ENCODE peak calls at places on chromosomes 2 and 18, in five cellular contexts. P, B, Y, K and C are unnamed samples.

GRCh38 chr18:62881509-62882016 is 166.2 kb downstream of the PHLPP1 start:
- DNase-seq in P (no peak), B (no peak), Y (no peak), K (peak), C (no peak)

GRCh38 chr2:150088538-150088937 is 398.9 kb downstream of the RND3 start:
- DNase-seq in P (no peak), B (no peak), Y (no peak), K (no peak), C (no peak)

GRCh38 chr2:200025717-200026116 is 70.3 kb downstream of the MAIP1 start:
- DNase-seq in P (no peak), B (no peak), Y (no peak), K (no peak), C (no peak)

GRCh38 chr18:34223893-34224422 is 755 bp downstream of the NOL4 start:
- DNase-seq in P (no peak), B (no peak), Y (no peak), K (no peak), C (no peak)

GRCh38 chr18:13544953-13545352 is 181.4 kb downstream of the FAM210A start:
- DNase-seq in P (no peak), B (peak), Y (no peak), K (no peak), C (no peak)

GRCh38 chr2:70994445-70995226 is at the start of gene TEX261:
- DNase-seq in P (peak), B (peak), Y (peak), K (peak), C (peak)

GRCh38 chr2:195532255-195532627 is 124.8 kb upstream of the SLC39A10 start:
- DNase-seq in P (no peak), B (no peak), Y (no peak), K (no peak), C (no peak)

GRCh38 chr2:158600155-158600802 is 143.5 kb downstream of the PKP4 start:
- DNase-seq in P (no peak), B (no peak), Y (no peak), K (peak), C (no peak)

GRCh38 chr2:112566104-112566503 is 18.3 kb upstream of the CHCHD5 start:
- DNase-seq in P (no peak), B (no peak), Y (no peak), K (no peak), C (no peak)

GRCh38 chr2:133477614-133477990 is 90.7 kb downstream of the NCKAP5 start:
- DNase-seq in P (no peak), B (no peak), Y (no peak), K (peak), C (no peak)

GRCh38 chr18:48059363-48060109 is 129.1 kb upstream of the SMAD2 start:
- DNase-seq in P (no peak), B (no peak), Y (no peak), K (no peak), C (no peak)

GRCh38 chr2:100109986-100110980 is 32.1 kb downstream of the AFF3 start:
- DNase-seq in P (no peak), B (peak), Y (peak), K (no peak), C (no peak)

GRCh38 chr2:186542002-186542401 is 47.9 kb upstream of the ITGAV start:
- DNase-seq in P (no peak), B (no peak), Y (no peak), K (no peak), C (no peak)

GRCh38 chr2:221767106-221767878 is 195.2 kb upstream of the EPHA4 start:
- DNase-seq in P (no peak), B (no peak), Y (no peak), K (no peak), C (no peak)

GRCh38 chr2:222797871-222798270 is 63.0 kb upstream of the ACSL3 start:
- DNase-seq in P (no peak), B (no peak), Y (no peak), K (no peak), C (no peak)

GRCh38 chr2:235257590-235257989 is 236.3 kb upstream of the AGAP1 start:
- DNase-seq in P (no peak), B (no peak), Y (no peak), K (no peak), C (no peak)

GRCh38 chr2:39991298-39991697 is 212.2 kb upstream of the THUMPD2 start:
- DNase-seq in P (no peak), B (no peak), Y (no peak), K (peak), C (no peak)

GRCh38 chr2:67641709-67642397 is 244.7 kb downstream of the ETAA1 start:
- DNase-seq in P (no peak), B (no peak), Y (no peak), K (peak), C (no peak)

GRCh38 chr2:233544079-233544690 is 22.4 kb downstream of the USP40 start:
- DNase-seq in P (no peak), B (no peak), Y (no peak), K (no peak), C (no peak)

GRCh38 chr2:188957646-188958045 is 16.5 kb upstream of the COL3A1 start:
- DNase-seq in P (no peak), B (no peak), Y (no peak), K (no peak), C (no peak)

GRCh38 chr2:8086796-8087479 is 594.9 kb upstream of the ID2 start:
- DNase-seq in P (no peak), B (no peak), Y (no peak), K (peak), C (no peak)

GRCh38 chr2:73776869-73777519 is 2.9 kb downstream of the DUSP11 start:
- DNase-seq in P (no peak), B (no peak), Y (no peak), K (peak), C (no peak)

GRCh38 chr2:121640380-121641326 is 8.6 kb downstream of the CLASP1 start:
- DNase-seq in P (no peak), B (no peak), Y (no peak), K (no peak), C (no peak)

GRCh38 chr2:238334885-238335284 is 14.6 kb downstream of the TRAF3IP1 start:
- DNase-seq in P (no peak), B (no peak), Y (no peak), K (no peak), C (no peak)

GRCh38 chr2:108418416-108418815 is 30.6 kb upstream of the GCC2 start:
- DNase-seq in P (no peak), B (no peak), Y (no peak), K (no peak), C (no peak)

GRCh38 chr2:128026422-128027277 is 1.2 kb downstream of the SAP130 start:
- DNase-seq in P (no peak), B (peak), Y (no peak), K (no peak), C (no peak)

GRCh38 chr2:238554468-238555184 is 127.9 kb downstream of the ASB1 start:
- DNase-seq in P (no peak), B (no peak), Y (no peak), K (no peak), C (no peak)

GRCh38 chr2:102098756-102099155 is 43.8 kb upstream of the IL1R1 start:
- DNase-seq in P (no peak), B (no peak), Y (no peak), K (no peak), C (no peak)

GRCh38 chr18:10936211-10937053 is 212.9 kb downstream of the PIEZO2 start:
- DNase-seq in P (no peak), B (no peak), Y (no peak), K (no peak), C (no peak)

GRCh38 chr2:162243305-162243693 is at the start of gene FAP:
- DNase-seq in P (no peak), B (no peak), Y (no peak), K (peak), C (no peak)

GRCh38 chr2:235666240-235666781 is 172.5 kb downstream of the AGAP1 start:
- DNase-seq in P (no peak), B (no peak), Y (no peak), K (peak), C (no peak)

GRCh38 chr18:52422985-52423601 is 83.1 kb downstream of the DCC start:
- DNase-seq in P (no peak), B (no peak), Y (no peak), K (no peak), C (no peak)

GRCh38 chr2:127516031-127516430 is 10.3 kb downstream of the IWS1 start:
- DNase-seq in P (no peak), B (no peak), Y (no peak), K (peak), C (no peak)

GRCh38 chr2:60873381-60873780 is 8.0 kb upstream of the REL start:
- DNase-seq in P (no peak), B (no peak), Y (peak), K (no peak), C (no peak)

GRCh38 chr2:28633204-28633603 is 118.4 kb upstream of the PPP1CB start:
- DNase-seq in P (no peak), B (no peak), Y (no peak), K (no peak), C (no peak)

GRCh38 chr18:74498712-74499629 is 2.8 kb downstream of the CNDP2 start:
- DNase-seq in P (peak), B (no peak), Y (peak), K (no peak), C (no peak)

GRCh38 chr2:80531319-80531718 is 226.8 kb upstream of the LRRTM1 start:
- DNase-seq in P (no peak), B (no peak), Y (peak), K (no peak), C (no peak)
- TF ChIP-seq CTCF in P (no peak), B (no peak), Y (peak), K (no peak), C (no peak)

GRCh38 chr18:37289423-37289822 is 276.2 kb downstream of the CELF4 start:
- DNase-seq in P (no peak), B (no peak), Y (no peak), K (no peak), C (no peak)

GRCh38 chr18:37299471-37300304 is 265.9 kb downstream of the CELF4 start:
- DNase-seq in P (no peak), B (peak), Y (no peak), K (peak), C (peak)

GRCh38 chr18:37298816-37299215 is 266.8 kb downstream of the CELF4 start:
- DNase-seq in P (no peak), B (no peak), Y (no peak), K (no peak), C (no peak)

GRCh38 chr18:37297106-37297505 is 268.5 kb downstream of the CELF4 start:
- DNase-seq in P (no peak), B (no peak), Y (no peak), K (no peak), C (no peak)

DNA sequence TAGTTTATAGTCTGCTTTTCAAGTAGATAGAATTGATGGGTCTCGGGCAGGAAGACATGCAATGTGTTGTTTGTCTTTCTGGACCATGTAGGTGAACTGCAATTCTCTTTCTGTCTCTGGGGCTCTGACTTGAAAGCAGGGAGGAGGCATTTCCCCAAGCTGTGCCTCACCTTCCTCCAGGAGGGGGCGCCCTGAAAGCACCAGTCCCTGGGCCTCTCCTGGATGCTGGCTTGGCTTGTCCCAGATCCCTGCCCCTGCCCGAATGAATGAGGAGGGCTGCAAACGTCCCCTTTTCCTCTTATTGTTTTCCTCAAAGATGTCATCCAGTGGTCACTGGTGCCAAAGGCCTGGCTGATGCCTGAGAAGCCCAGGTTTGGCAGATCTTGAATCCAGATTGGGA is 270.6 kb downstream of the CELF4 start:
- DNase-seq in P (no peak), B (no peak), Y (peak), K (no peak), C (peak)
- TF ChIP-seq CTCF in P (no peak), B (peak), Y (peak), K (peak), C (peak)

DNA sequence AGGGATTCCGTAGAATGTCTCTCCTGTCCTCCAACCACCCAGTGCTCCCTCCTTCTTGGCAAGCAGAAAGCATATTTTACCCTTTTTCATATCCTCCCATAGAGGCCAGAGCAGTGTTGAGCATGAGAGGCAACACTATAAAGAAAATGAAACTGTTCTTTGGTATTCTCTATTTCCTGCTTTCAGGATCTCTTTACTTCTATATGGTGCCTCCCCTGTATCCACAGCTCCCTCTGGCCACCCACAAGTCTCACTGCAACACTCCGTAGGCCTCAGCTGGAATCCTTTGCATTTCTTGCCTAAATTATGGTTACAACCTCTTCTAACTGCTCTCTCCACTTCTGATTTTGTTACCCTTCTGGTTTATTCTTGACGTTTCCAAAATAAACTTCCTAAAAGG is 74.9 kb upstream of the C2orf15 start:
- DNase-seq in P (peak), B (no peak), Y (peak), K (peak), C (no peak)
- TF ChIP-seq CTCF in P (peak), B (peak), Y (peak), K (no peak), C (no peak)

DNA sequence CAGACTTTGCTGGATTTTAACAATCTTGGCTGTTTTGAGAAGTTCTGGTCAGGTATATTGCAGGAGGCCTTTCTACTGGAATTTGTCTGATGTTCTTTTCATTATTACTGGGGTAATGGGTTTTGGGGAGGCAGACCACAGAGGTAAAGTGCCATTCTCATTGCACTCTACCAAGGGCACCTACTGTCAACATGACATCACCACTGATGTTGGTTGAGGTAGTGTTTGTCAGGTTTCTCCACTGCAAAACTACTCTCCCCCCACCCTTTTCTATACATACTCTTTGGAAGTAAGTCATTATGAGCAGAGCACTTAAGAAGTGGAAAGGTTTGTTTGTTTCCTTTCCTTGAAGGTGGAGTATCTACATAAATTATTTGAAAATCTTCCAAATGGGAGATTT is 27.0 kb downstream of the PRKD3 start:
- DNase-seq in P (no peak), B (no peak), Y (no peak), K (no peak), C (no peak)
- TF ChIP-seq CTCF in P (no peak), B (no peak), Y (no peak), K (no peak), C (no peak)

GRCh38 chr2:228321019-228321418 is 139.5 kb upstream of the SPHKAP start:
- DNase-seq in P (no peak), B (no peak), Y (no peak), K (no peak), C (no peak)

GRCh38 chr2:228318218-228318617 is 136.7 kb upstream of the SPHKAP start:
- DNase-seq in P (no peak), B (no peak), Y (no peak), K (peak), C (no peak)
- TF ChIP-seq CTCF in P (no peak), B (no peak), Y (peak), K (peak), C (peak)

GRCh38 chr2:21422050-21422449 is 298.3 kb downstream of the TDRD15 start:
- DNase-seq in P (no peak), B (no peak), Y (peak), K (no peak), C (peak)
- TF ChIP-seq CTCF in P (no peak), B (no peak), Y (peak), K (no peak), C (no peak)

GRCh38 chr2:203510256-203510940 is 24.7 kb downstream of the RAPH1 start:
- DNase-seq in P (no peak), B (no peak), Y (no peak), K (no peak), C (no peak)
- TF ChIP-seq CTCF in P (no peak), B (no peak), Y (no peak), K (no peak), C (no peak)

DNA sequence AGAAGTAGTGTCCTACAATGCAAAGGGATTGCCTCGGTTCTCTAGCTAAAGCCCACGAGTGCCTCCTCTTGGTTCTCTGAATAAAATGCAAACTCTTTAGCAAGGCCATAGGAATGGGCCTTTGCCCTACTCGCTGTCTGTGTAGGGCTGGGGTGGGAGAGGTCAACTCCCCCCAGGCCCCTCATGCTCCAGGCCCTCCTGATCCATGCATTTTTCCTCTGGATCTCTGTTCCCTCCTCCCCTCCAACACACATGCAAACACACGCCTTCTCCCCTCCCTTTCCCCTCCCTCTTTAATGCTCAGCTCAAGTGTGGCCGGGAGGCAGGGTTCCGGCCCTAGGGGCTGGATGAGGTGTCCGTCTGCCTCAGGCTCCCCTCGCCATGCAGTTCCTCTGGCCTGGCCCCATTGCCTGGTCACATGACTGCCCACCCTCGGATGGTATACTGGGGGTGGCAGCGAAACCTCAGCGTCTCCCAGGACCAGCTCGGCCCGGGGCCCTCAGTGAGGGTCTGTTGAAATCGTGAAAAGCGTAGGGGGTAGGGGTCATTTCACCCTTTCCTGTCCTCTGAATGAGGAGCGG is 14.9 kb upstream of the KLF11 start:
- DNase-seq in P (no peak), B (no peak), Y (peak), K (no peak), C (no peak)
- TF ChIP-seq CTCF in P (no peak), B (peak), Y (peak), K (no peak), C (no peak)

GRCh38 chr18:24021505-24021904 is 7.0 kb downstream of the TTC39C start:
- DNase-seq in P (no peak), B (no peak), Y (no peak), K (no peak), C (no peak)

GRCh38 chr18:24026457-24026856 is 11.9 kb downstream of the TTC39C start:
- DNase-seq in P (no peak), B (no peak), Y (no peak), K (no peak), C (no peak)

GRCh38 chr18:24024425-24024824 is 9.9 kb downstream of the TTC39C start:
- DNase-seq in P (no peak), B (no peak), Y (no peak), K (no peak), C (no peak)

GRCh38 chr18:24022141-24022540 is 7.6 kb downstream of the TTC39C start:
- DNase-seq in P (no peak), B (no peak), Y (no peak), K (no peak), C (no peak)

GRCh38 chr18:24023185-24023814 is 8.7 kb downstream of the TTC39C start:
- DNase-seq in P (no peak), B (no peak), Y (no peak), K (no peak), C (no peak)
- TF ChIP-seq CTCF in P (no peak), B (no peak), Y (peak), K (peak), C (no peak)